ENCODE peak calls at places on chromosome 6, in four cellular contexts. F is breast epithelium, C is NCI-H1092 treated with DMSO at 0.1 percent for 48 hours, O is dermis blood vessel endothelial cell. J is an unnamed sample.

GRCh38 chr6:167750956-167751358 is 75.8 kb upstream of the AFDN start:
- DNase-seq in F (peak; percentile 97), C (no peak), O (no peak), J (peak; percentile 17)

GRCh38 chr6:52233975-52234823 is 10.1 kb downstream of the IL17F start:
- DNase-seq in F (no peak), C (peak; percentile 3), O (peak; percentile 70), J (peak; percentile 55)

GRCh38 chr6:39365281-39366074 is 43.0 kb upstream of the KCNK16 start:
- DNase-seq in F (no peak), C (no peak), O (no peak), J (no peak)

GRCh38 chr6:41937881-41938574 is 3.6 kb downstream of the CCND3 start:
- DNase-seq in F (no peak), C (no peak), O (peak; percentile 65), J (peak; percentile 39)

GRCh38 chr6:32432050-32432450 is 7.6 kb upstream of the HLA-DRA start:
- DNase-seq in F (no peak), C (no peak), O (peak; percentile 65), J (peak; percentile 45)

GRCh38 chr6:81382852-81383251 is 369.6 kb downstream of the TENT5A start:
- DNase-seq in F (no peak), C (no peak), O (no peak), J (no peak)

GRCh38 chr6:13980534-13980933 is 55.8 kb downstream of the RNF182 start:
- DNase-seq in F (no peak), C (no peak), O (no peak), J (no peak)

GRCh38 chr6:105988321-105988720 is 97.8 kb upstream of the PRDM1 start:
- DNase-seq in F (no peak), C (no peak), O (no peak), J (no peak)

GRCh38 chr6:11093065-11093590 is 506 bp upstream of the SMIM13 start:
- DNase-seq in F (no peak), C (no peak), O (peak; percentile 55), J (peak; percentile 36)

GRCh38 chr6:56570434-56571359 is 72.0 kb downstream of the DST start:
- DNase-seq in F (no peak), C (peak; percentile 62), O (peak; percentile 69), J (peak; percentile 38)

GRCh38 chr6:134622382-134623173 is 304.7 kb upstream of the SGK1 start:
- DNase-seq in F (no peak), C (no peak), O (no peak), J (no peak)

GRCh38 chr6:2861822-2862164 is 20.1 kb upstream of the SERPINB1 start:
- DNase-seq in F (no peak), C (no peak), O (no peak), J (no peak)

GRCh38 chr6:116561377-116562018 is 7.9 kb downstream of the CALHM4 start:
- DNase-seq in F (peak; percentile 65), C (peak; percentile 53), O (peak; percentile 84), J (peak; percentile 47)

GRCh38 chr6:159130846-159131245 is 38.4 kb upstream of the FNDC1 start:
- DNase-seq in F (no peak), C (no peak), O (no peak), J (no peak)

GRCh38 chr6:32685603-32686002 is 19.1 kb upstream of the HLA-DQB1 start:
- DNase-seq in F (no peak), C (no peak), O (peak; percentile 4), J (no peak)

GRCh38 chr6:33091957-33092356 is 16.2 kb downstream of the HLA-DPB1 start:
- DNase-seq in F (no peak), C (no peak), O (peak; percentile 22), J (no peak)

GRCh38 chr6:36526066-36526465 is 21.2 kb downstream of the STK38 start:
- DNase-seq in F (no peak), C (no peak), O (no peak), J (no peak)

GRCh38 chr6:138017156-138017757 is 90.0 kb downstream of the PERP start:
- DNase-seq in F (no peak), C (no peak), O (peak; percentile 37), J (peak; percentile 19)

GRCh38 chr6:37988696-37989095 is 169.2 kb downstream of the ZFAND3 start:
- DNase-seq in F (no peak), C (no peak), O (no peak), J (no peak)

GRCh38 chr6:118468682-118469465 is 79.2 kb upstream of the PLN start:
- DNase-seq in F (no peak), C (peak; percentile 89), O (peak; percentile 77), J (peak; percentile 93)

GRCh38 chr6:151229401-151230276 is 10.1 kb upstream of the AKAP12 start:
- DNase-seq in F (no peak), C (no peak), O (no peak), J (no peak)

GRCh38 chr6:100121854-100122609 is 128.0 kb upstream of the MCHR2 start:
- DNase-seq in F (no peak), C (no peak), O (no peak), J (no peak)

GRCh38 chr6:142531727-142532126 is 229.9 kb downstream of the ADGRG6 start:
- DNase-seq in F (no peak), C (no peak), O (no peak), J (no peak)

GRCh38 chr6:170143401-170144150 is 147.3 kb downstream of the DLL1 start:
- DNase-seq in F (no peak), C (no peak), O (no peak), J (no peak)

GRCh38 chr6:91704531-91704930 is 1117.7 kb upstream of the MAP3K7 start:
- DNase-seq in F (no peak), C (no peak), O (no peak), J (no peak)

GRCh38 chr6:87617405-87617804 is 27.5 kb downstream of the ORC3 start:
- DNase-seq in F (no peak), C (no peak), O (no peak), J (no peak)

GRCh38 chr6:107046316-107046715 is 18.3 kb downstream of the MTRES1 start:
- DNase-seq in F (no peak), C (peak; percentile 89), O (no peak), J (no peak)

J was measured in dermis microvascular lymphatic vessel endothelial cell.